ENCODE peak calls at places on chromosome 19, in five cellular contexts. L is Peyer's patch, I is IMR-90, X is prostate gland, J is suprapubic skin. U is an unnamed sample. For H3K4me1, the result is how much of the 10 kb centered on the place peaks cover.

GRCh38 chr19:18364826-18365528 is 21.0 kb upstream of the GDF15 start:
- DNase-seq in L (no peak), I (peak), X (peak), J (no peak), U (peak)

GRCh38 chr19:39351537-39352037 is 9.4 kb downstream of the SAMD4B start:
- DNase-seq in L (no peak), I (peak), X (no peak), J (no peak), U (no peak)

GRCh38 chr19:54136086-54136863 is 1.3 kb upstream of the CNOT3 start:
- DNase-seq in L (peak), I (peak), X (no peak), J (no peak), U (no peak)

GRCh38 chr19:30360378-30361106 is 11.6 kb upstream of the ZNF536 start:
- DNase-seq in L (no peak), I (no peak), X (no peak), J (peak), U (no peak)

GRCh38 chr19:24098359-24098758 is 11.4 kb downstream of the ZNF254 start:
- DNase-seq in L (no peak), I (peak), X (no peak), J (no peak), U (no peak)

GRCh38 chr19:7909471-7910067 is 5.1 kb upstream of the TGFBR3L start:
- DNase-seq in L (no peak), I (no peak), X (no peak), J (no peak), U (no peak)

GRCh38 chr19:46732966-46733692 is 12.7 kb upstream of the FKRP start:
- DNase-seq in L (no peak), I (peak), X (no peak), J (no peak), U (no peak)

GRCh38 chr19:5547881-5548280 is 19.9 kb downstream of the TINCR start:
- DNase-seq in L (no peak), I (peak), X (no peak), J (no peak), U (peak)

GRCh38 chr19:51796195-51796679 is 1.3 kb downstream of the FPR3 start:
- DNase-seq in L (no peak), I (no peak), X (no peak), J (no peak), U (no peak)

GRCh38 chr19:30267332-30267731 is 104.9 kb upstream of the ZNF536 start:
- DNase-seq in L (no peak), I (no peak), X (no peak), J (no peak), U (no peak)

GRCh38 chr19:4288091-4288777 is 9.2 kb downstream of the SHD start:
- DNase-seq in L (no peak), I (no peak), X (no peak), J (no peak), U (no peak)

GRCh38 chr19:33878136-33878535 is 81.5 kb downstream of the KCTD15 start:
- DNase-seq in L (no peak), I (no peak), X (no peak), J (no peak), U (no peak)

GRCh38 chr19:10388957-10389356 is 8.6 kb upstream of the TYK2 start:
- DNase-seq in L (peak), I (peak), X (peak), J (peak), U (peak)

GRCh38 chr19:36771275-36772231 is 1.1 kb downstream of the ZNF850 start:
- DNase-seq in L (peak), I (peak), X (peak), J (no peak), U (peak)

GRCh38 chr19:54138777-54139256 is 1.3 kb downstream of the CNOT3 start:
- DNase-seq in L (no peak), I (no peak), X (no peak), J (no peak), U (no peak)

GRCh38 chr19:28466107-28467045 is 746.6 kb downstream of the UQCRFS1 start:
- DNase-seq in L (peak), I (peak), X (peak), J (no peak), U (peak)

GRCh38 chr19:28463493-28464053 is 749.4 kb downstream of the UQCRFS1 start:
- DNase-seq in L (no peak), I (no peak), X (no peak), J (no peak), U (no peak)

GRCh38 chr19:28468701-28469459 is 744.1 kb downstream of the UQCRFS1 start:
- DNase-seq in L (no peak), I (no peak), X (no peak), J (no peak), U (peak)

GRCh38 chr19:28469544-28469943 is 743.4 kb downstream of the UQCRFS1 start:
- DNase-seq in L (no peak), I (no peak), X (no peak), J (no peak), U (no peak)

DNA sequence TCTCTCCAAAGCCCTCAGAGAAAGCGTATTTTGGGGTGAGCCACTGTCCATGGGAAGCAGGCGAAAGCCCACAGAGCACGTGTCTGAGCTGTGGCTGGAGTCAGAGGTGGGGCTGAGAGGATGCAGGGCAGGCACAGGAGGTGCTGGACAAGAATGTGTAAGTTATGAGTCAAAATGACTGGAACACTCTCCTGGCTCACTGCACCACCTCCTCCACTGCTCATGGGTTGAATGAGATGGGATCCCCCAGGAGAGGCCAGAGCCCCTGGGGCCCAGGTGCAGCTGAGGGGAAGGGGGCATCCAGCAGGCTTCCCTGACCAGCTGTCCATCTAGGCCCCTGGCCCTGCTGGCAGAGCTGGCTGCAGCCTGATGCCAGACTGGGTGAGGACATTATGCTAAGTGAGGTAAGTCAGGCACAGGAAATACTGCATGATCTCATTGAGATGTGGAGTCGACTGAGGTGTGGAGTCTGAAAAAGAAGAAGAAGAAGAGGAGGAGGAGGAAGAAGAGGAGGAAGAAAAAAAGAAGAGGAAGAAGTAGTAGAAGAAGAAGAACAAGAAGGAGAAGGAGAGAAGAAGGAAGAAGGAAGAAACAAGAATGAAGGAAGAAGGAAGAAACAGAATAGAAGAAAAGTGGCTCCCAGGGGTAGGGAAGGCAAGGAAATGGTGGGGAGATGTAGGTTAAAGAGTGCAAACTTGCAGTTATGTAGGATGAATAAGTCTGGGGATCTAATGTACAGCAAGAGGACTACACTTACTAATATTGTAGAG is 747.4 kb downstream of the UQCRFS1 start:
- DNase-seq in L (no peak), I (no peak), X (no peak), J (no peak), U (no peak)
- TF ChIP-seq POLR2A in L (no peak), I (no peak), X (no peak), J (no peak), U (no peak)

DNA sequence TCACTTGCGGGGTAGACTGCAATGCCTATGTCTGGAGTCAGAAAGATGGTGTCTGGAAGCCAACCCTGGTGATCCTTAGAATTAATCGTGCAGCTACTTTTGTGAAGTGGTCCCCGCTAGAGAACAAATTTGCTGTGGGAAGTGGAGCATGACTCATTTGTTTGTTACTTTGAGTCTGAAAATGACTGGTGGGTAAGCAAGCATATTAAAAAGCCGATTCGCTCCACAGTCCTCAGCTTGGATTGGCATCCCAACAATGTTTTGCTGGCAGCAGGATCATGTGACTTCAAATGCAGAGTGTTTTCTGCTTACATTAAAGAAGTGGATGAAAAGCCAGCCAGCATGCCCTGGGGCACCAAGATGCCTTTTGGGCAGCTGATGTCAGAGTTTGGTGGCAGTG is 9.5 kb upstream of the ERVV-1 start:
- DNase-seq in L (no peak), I (no peak), X (no peak), J (no peak), U (no peak)
- H3K4me1 ChIP-seq in L (under half), I (under half), X (under half), J (under half), U (under half)

GRCh38 chr19:49809987-49810389 is 3.1 kb downstream of the FUZ start:
- DNase-seq in L (no peak), I (no peak), X (no peak), J (peak), U (no peak)

GRCh38 chr19:49807888-49808675 is 5.0 kb downstream of the FUZ start:
- DNase-seq in L (no peak), I (no peak), X (no peak), J (peak), U (no peak)

GRCh38 chr19:49811328-49811727 is 1.8 kb downstream of the FUZ start:
- DNase-seq in L (no peak), I (no peak), X (no peak), J (no peak), U (no peak)

GRCh38 chr19:49808762-49809154 is 4.3 kb downstream of the FUZ start:
- DNase-seq in L (peak), I (peak), X (peak), J (peak), U (peak)

GRCh38 chr19:49809155-49809986 is 3.7 kb downstream of the FUZ start:
- DNase-seq in L (peak), I (no peak), X (peak), J (peak), U (peak)
- TF ChIP-seq POLR2A in L (no peak), I (no peak), X (no peak), J (peak), U (peak)

GRCh38 chr19:45078390-45079062 is 534 bp upstream of the GEMIN7 start:
- DNase-seq in L (no peak), I (no peak), X (no peak), J (no peak), U (no peak)

GRCh38 chr19:45076851-45077730 is 813 bp upstream of the ZNF296 start:
- DNase-seq in L (no peak), I (no peak), X (no peak), J (no peak), U (peak)

GRCh38 chr19:45074744-45075143 is 1.5 kb downstream of the ZNF296 start:
- DNase-seq in L (no peak), I (no peak), X (no peak), J (no peak), U (no peak)

GRCh38 chr19:45076029-45076850 is at the start of gene ZNF296:
- DNase-seq in L (peak), I (no peak), X (peak), J (peak), U (peak)

GRCh38 chr19:45075215-45076028 is 856 bp downstream of the ZNF296 start:
- DNase-seq in L (peak), I (no peak), X (peak), J (peak), U (peak)
- H3K4me1 ChIP-seq in L (under half), I (under half), X (under half), J (half or more), U (under half)

GRCh38 chr19:13152854-13153626 is 2.8 kb downstream of the IER2 start:
- DNase-seq in L (peak), I (peak), X (peak), J (peak), U (peak)

GRCh38 chr19:13155472-13156284 is 5.5 kb downstream of the IER2 start:
- DNase-seq in L (peak), I (peak), X (peak), J (peak), U (peak)

GRCh38 chr19:13153627-13154240 is 3.5 kb downstream of the IER2 start:
- DNase-seq in L (peak), I (no peak), X (no peak), J (no peak), U (peak)

GRCh38 chr19:13154241-13154778 is 4.1 kb downstream of the IER2 start:
- DNase-seq in L (peak), I (peak), X (peak), J (peak), U (peak)

GRCh38 chr19:13154911-13155471 is 4.8 kb downstream of the IER2 start:
- DNase-seq in L (peak), I (peak), X (peak), J (peak), U (peak)
- TF ChIP-seq POLR2A in L (peak), I (no peak), X (peak), J (peak), U (peak)

U was measured in transverse colon.